ENCODE peak calls at places on chromosomes 2 and 18, in seven cellular contexts. Y, I, D, E, J, A and O are unnamed samples.

GRCh38 chr2:229779650-229780049 is 65.3 kb upstream of the DNER start:
- DNase-seq in J (no peak), A (no peak), E (no peak), D (no peak), Y (no peak), I (peak), O (no peak)

GRCh38 chr18:59579509-59579908 is 117.7 kb downstream of the CCBE1 start:
- DNase-seq in A (no peak), D (no peak), I (no peak), J (no peak), Y (no peak), E (no peak), O (no peak)

GRCh38 chr2:136932700-136933099 is 167.4 kb downstream of the THSD7B start:
- DNase-seq in I (no peak), E (peak), A (no peak), J (peak), Y (no peak), D (no peak), O (peak)

GRCh38 chr18:24763765-24764548 is 303.5 kb downstream of the HRH4 start:
- DNase-seq in Y (no peak), A (no peak), J (no peak), D (peak), E (no peak), I (no peak), O (peak)

GRCh38 chr2:15069149-15069548 is 436.6 kb downstream of the LRATD1 start:
- DNase-seq in E (no peak), A (no peak), J (no peak), I (no peak), Y (no peak), D (peak), O (no peak)

GRCh38 chr18:13447621-13448020 is 229.1 kb downstream of the LDLRAD4 start:
- DNase-seq in E (peak), Y (peak), A (no peak), I (no peak), D (no peak), J (no peak), O (peak)

GRCh38 chr2:226909131-226909530 is 73.3 kb downstream of the RHBDD1 start:
- DNase-seq in Y (no peak), J (no peak), I (no peak), A (no peak), E (no peak), D (no peak), O (peak)

GRCh38 chr18:22558945-22559385 is 141.2 kb upstream of the CTAGE1 start:
- DNase-seq in Y (peak), D (peak), E (no peak), J (peak), I (no peak), A (peak), O (peak)

GRCh38 chr2:170745263-170745662 is 24.9 kb upstream of the ERICH2 start:
- DNase-seq in A (no peak), D (no peak), Y (no peak), I (no peak), E (no peak), J (no peak), O (no peak)

GRCh38 chr2:239469101-239469960 is 68.5 kb upstream of the HDAC4 start:
- DNase-seq in J (no peak), A (no peak), I (no peak), Y (no peak), D (peak), E (no peak), O (no peak)

GRCh38 chr2:186068154-186068826 is 329.7 kb downstream of the FSIP2 start:
- DNase-seq in E (no peak), D (no peak), A (no peak), J (no peak), I (no peak), Y (no peak), O (no peak)

GRCh38 chr2:222928335-222928734 is 67.5 kb downstream of the ACSL3 start:
- DNase-seq in J (no peak), I (no peak), E (no peak), D (no peak), A (no peak), Y (no peak), O (no peak)

GRCh38 chr2:25025229-25025742 is 16.6 kb upstream of the EFR3B start:
- DNase-seq in A (no peak), I (no peak), Y (no peak), D (no peak), J (no peak), E (no peak), O (no peak)

GRCh38 chr18:61992285-61992684 is 99.5 kb upstream of the RNF152 start:
- DNase-seq in A (no peak), E (no peak), Y (no peak), J (peak), I (peak), D (no peak), O (peak)

GRCh38 chr2:175518206-175518605 is 336.7 kb upstream of the ATP5MC3 start:
- DNase-seq in D (no peak), E (no peak), Y (no peak), A (no peak), I (no peak), J (no peak), O (no peak)